ENCODE peak calls at places on chromosomes 16 and 17, in eight cellular contexts. O is fibroblast of pulmonary artery; Y is kidney glomerular epithelial cell; X is stimulated activated naive B cell treated with anti-CD40 and anti-IgM and Interleukin-4, amounts not matched to agents 10 μg/mL and 1 μg/mL and 100 μg/mL, for 72 hours; V is prostate gland; I is ACHN; Q is NCI-H1930; C is HT1080. W is an unnamed sample.

GRCh38 chr16:88301431-88301830 is 81.3 kb upstream of the ZNF469 start:
- DNase-seq in O (no peak), Y (no peak), X (no peak), V (no peak), I (no peak), Q (no peak), C (no peak), W (no peak)

GRCh38 chr16:2199621-2200139 is 3.3 kb upstream of the CASKIN1 start:
- DNase-seq in O (no peak), Y (no peak), X (no peak), V (no peak), I (no peak), Q (no peak), C (no peak), W (no peak)

GRCh38 chr17:77608431-77608830 is 350.1 kb upstream of the TNRC6C start:
- DNase-seq in O (no peak), Y (no peak), X (no peak), V (no peak), I (no peak), Q (no peak), C (no peak), W (no peak)

GRCh38 chr16:69294051-69294450 is 17.1 kb upstream of the VPS4A start:
- DNase-seq in O (no peak), Y (no peak), X (no peak), V (no peak), I (no peak), Q (no peak), C (no peak), W (no peak)

GRCh38 chr17:60640503-60640902 is 37.1 kb upstream of the BCAS3 start:
- DNase-seq in O (peak), Y (no peak), X (no peak), V (no peak), I (peak), Q (no peak), C (no peak), W (no peak)

GRCh38 chr17:41645371-41646063 is 21.1 kb upstream of the KRT17 start:
- DNase-seq in O (peak), Y (peak), X (no peak), V (no peak), I (peak), Q (no peak), C (peak), W (no peak)

GRCh38 chr17:63431939-63432804 is 13.9 kb downstream of the CYB561 start:
- DNase-seq in O (peak), Y (no peak), X (no peak), V (peak), I (no peak), Q (no peak), C (no peak), W (no peak)

GRCh38 chr16:50254072-50254471 is 12.3 kb upstream of the ADCY7 start:
- DNase-seq in O (no peak), Y (no peak), X (no peak), V (no peak), I (no peak), Q (no peak), C (no peak), W (no peak)

GRCh38 chr17:64984776-64985521 is 65.7 kb upstream of the LRRC37A3 start:
- DNase-seq in O (peak), Y (peak), X (peak), V (peak), I (no peak), Q (no peak), C (no peak), W (no peak)

GRCh38 chr16:64459821-64460220 is 662.0 kb downstream of the CDH11 start:
- DNase-seq in O (peak), Y (no peak), X (no peak), V (no peak), I (no peak), Q (no peak), C (peak), W (no peak)

GRCh38 chr17:63588797-63589196 is 11.9 kb upstream of the TACO1 start:
- DNase-seq in O (no peak), Y (no peak), X (no peak), V (no peak), I (no peak), Q (no peak), C (no peak), W (no peak)

GRCh38 chr16:86953631-86954465 is 363.3 kb downstream of the C16orf95 start:
- DNase-seq in O (no peak), Y (no peak), X (no peak), V (no peak), I (no peak), Q (no peak), C (no peak), W (no peak)

GRCh38 chr17:40422990-40423611 is 5.4 kb upstream of the TOP2A start:
- DNase-seq in O (no peak), Y (no peak), X (no peak), V (no peak), I (no peak), Q (no peak), C (no peak), W (no peak)

GRCh38 chr16:4734730-4735575 is 616 bp downstream of the DNAAF8 start:
- DNase-seq in O (peak), Y (peak), X (peak), V (peak), I (peak), Q (peak), C (peak), W (no peak)

GRCh38 chr17:2453325-2453724 is 52.5 kb upstream of the MNT start:
- DNase-seq in O (no peak), Y (no peak), X (no peak), V (no peak), I (no peak), Q (no peak), C (no peak), W (no peak)

GRCh38 chr17:16486373-16487250 is 5.4 kb downstream of the LRRC75A start:
- DNase-seq in O (peak), Y (peak), X (no peak), V (peak), I (peak), Q (no peak), C (peak), W (no peak)

GRCh38 chr17:39627717-39628516 is 1.2 kb downstream of the PPP1R1B start:
- DNase-seq in O (no peak), Y (no peak), X (no peak), V (no peak), I (no peak), Q (no peak), C (no peak), W (no peak)

W was measured in GM12864.